ENCODE peak calls at places on chromosomes 2 and 18, in five cellular contexts. M is esophagus muscularis mucosa, O is spleen, U is GM12878, L is GM12891. Z is an unnamed sample.

GRCh38 chr2:46993501-46993900 is 77.9 kb upstream of the MCFD2 start:
- DNase-seq in M (no peak), O (no peak), U (no peak), L (no peak), Z (no peak)

GRCh38 chr2:240991378-240992263 is 6.8 kb upstream of the SNED1 start:
- DNase-seq in M (no peak), O (peak; percentile 89), U (no peak), L (no peak), Z (peak; percentile 96)

GRCh38 chr2:46988733-46989481 is 73.3 kb upstream of the MCFD2 start:
- DNase-seq in M (no peak), O (no peak), U (no peak), L (no peak), Z (no peak)

GRCh38 chr2:233098615-233099014 is 38.5 kb downstream of the INPP5D start:
- DNase-seq in M (no peak), O (peak; percentile 76), U (no peak), L (no peak), Z (no peak)

GRCh38 chr2:131556998-131557397 is 29.3 kb downstream of the CCDC74A start:
- DNase-seq in M (no peak), O (no peak), U (no peak), L (no peak), Z (no peak)

GRCh38 chr2:3895021-3895420 is 191.6 kb downstream of the DCDC2C start:
- DNase-seq in M (peak; percentile 90), O (no peak), U (no peak), L (no peak), Z (no peak)

GRCh38 chr2:214774108-214774507 is 35.4 kb downstream of the BARD1 start:
- DNase-seq in M (no peak), O (no peak), U (no peak), L (no peak), Z (no peak)

GRCh38 chr2:54041135-54041534 is 70.3 kb upstream of the PSME4 start:
- DNase-seq in M (no peak), O (peak; percentile 75), U (no peak), L (no peak), Z (no peak)

GRCh38 chr2:64093341-64093740 is 50.9 kb downstream of the PELI1 start:
- DNase-seq in M (no peak), O (no peak), U (no peak), L (no peak), Z (no peak)

GRCh38 chr2:26346454-26347053 is at the start of gene ADGRF3:
- DNase-seq in M (no peak), O (peak; percentile 88), U (peak; percentile 19), L (no peak), Z (no peak)
- TF ChIP-seq POLR2AphosphoS5 in M (no peak), O (peak; percentile 66), U (no peak), L (no peak), Z (no peak)

GRCh38 chr2:237726401-237726830 is 72.2 kb upstream of the RBM44 start:
- DNase-seq in M (no peak), O (no peak), U (no peak), L (no peak), Z (peak; percentile 47)
- TF ChIP-seq POLR2AphosphoS5 in M (peak; percentile 19), O (no peak), U (no peak), L (no peak), Z (no peak)

DNA sequence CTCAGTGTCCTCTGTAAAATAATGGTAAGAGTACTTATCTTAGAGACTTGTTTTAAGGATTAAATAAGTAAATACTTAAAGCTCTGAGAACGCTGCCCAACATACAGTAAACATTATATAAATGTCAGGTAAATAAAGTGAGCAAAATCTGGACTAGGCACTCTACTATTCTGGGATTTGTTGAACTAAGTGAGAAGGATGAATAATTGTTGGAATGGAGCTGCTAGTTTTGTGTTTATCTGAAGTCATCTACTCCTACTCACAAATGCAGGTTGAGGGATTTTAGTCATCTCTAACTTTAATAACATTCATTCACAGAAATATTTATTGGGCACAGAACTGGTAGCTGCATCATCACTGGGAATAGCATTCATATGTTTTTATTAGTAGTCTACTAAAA is 103.4 kb downstream of the MEIS1 start:
- DNase-seq in M (no peak), O (no peak), U (no peak), L (no peak), Z (no peak)
- TF ChIP-seq POLR2AphosphoS5 in M (no peak), O (no peak), U (no peak), L (no peak), Z (no peak)

DNA sequence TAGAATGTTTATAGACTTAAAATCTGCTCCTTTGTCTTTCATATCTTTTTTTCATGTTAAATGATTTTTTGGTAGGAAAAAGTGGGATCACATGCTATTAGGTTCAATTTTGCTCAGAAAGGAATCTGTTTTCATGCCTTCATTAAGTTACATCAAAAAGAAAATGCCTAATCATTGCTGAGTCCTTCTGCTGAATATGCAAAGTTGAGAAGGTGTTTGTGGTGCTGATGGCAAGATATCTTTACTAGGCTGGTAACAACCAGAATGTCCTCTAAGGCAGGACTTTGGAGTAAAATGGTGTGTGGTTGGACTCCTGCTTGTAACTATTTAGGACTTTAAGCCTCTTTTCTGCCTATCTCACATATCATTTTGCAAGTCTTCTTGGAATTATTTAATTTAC is 88.3 kb downstream of the TRIB2 start:
- DNase-seq in M (no peak), O (no peak), U (no peak), L (no peak), Z (no peak)
- TF ChIP-seq POLR2AphosphoS5 in M (no peak), O (no peak), U (no peak), L (no peak), Z (no peak)

GRCh38 chr18:8359481-8359880 is 249.8 kb upstream of the RAB12 start:
- DNase-seq in M (no peak), O (no peak), U (no peak), L (no peak), Z (no peak)

GRCh38 chr18:8358066-8358795 is 251.0 kb upstream of the RAB12 start:
- DNase-seq in M (no peak), O (no peak), U (no peak), L (no peak), Z (no peak)

GRCh38 chr18:8361941-8362471 is 247.2 kb upstream of the RAB12 start:
- DNase-seq in M (no peak), O (no peak), U (no peak), L (no peak), Z (no peak)

GRCh38 chr18:8357320-8357719 is 251.9 kb upstream of the RAB12 start:
- DNase-seq in M (no peak), O (no peak), U (no peak), L (no peak), Z (no peak)

DNA sequence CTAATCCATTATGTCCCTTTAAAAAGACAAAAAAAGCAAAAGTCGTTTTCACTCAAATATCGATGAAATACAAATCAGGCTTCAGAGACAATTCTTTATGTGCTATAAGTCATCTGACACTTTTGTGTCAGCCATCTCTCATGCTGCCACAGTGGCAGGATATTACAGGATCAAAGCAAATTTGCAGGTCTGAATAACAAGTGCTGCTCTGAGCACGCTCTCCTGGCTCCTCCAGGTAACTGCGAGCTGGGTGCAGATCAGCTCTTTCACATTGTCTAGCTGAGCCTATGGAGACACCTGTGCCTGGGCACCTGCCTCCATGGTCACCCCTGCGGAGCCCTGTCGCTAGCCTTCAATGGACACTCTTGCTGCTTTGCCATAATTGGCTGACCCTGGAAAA is 250.2 kb upstream of the RAB12 start:
- DNase-seq in M (no peak), O (no peak), U (no peak), L (no peak), Z (no peak)
- TF ChIP-seq POLR2AphosphoS5 in M (no peak), O (no peak), U (no peak), L (no peak), Z (no peak)

GRCh38 chr2:10584242-10584753 is 105.5 kb downstream of the NOL10 start:
- DNase-seq in M (no peak), O (no peak), U (no peak), L (no peak), Z (no peak)
- TF ChIP-seq POLR2AphosphoS5 in M (no peak), O (no peak), U (no peak), L (no peak), Z (no peak)

Z was measured in suprapubic skin.